ENCODE peak calls at places on chromosome 13, in seven cellular contexts. One of them, this sample, is unnamed.

GRCh38 chr13:23956106-23956505 is 58.8 kb upstream of the C1QTNF9B start:
- DNase-seq in activated T-helper 1 cell treated with Interleukin-2 at 50 U/mL for 16 hours: no peak
- DNase-seq in stimulated activated CD8-positive, alpha-beta memory T cell treated with anti-CD3 and anti-CD28 coated beads, Interleukin-12 subunit alpha, Interleukin-12 subunit beta, amount 100 ng/mL, for 4 hours: no peak
- DNase-seq in astrocyte of the spinal cord: peak
- DNase-seq in caudate nucleus: no peak
- DNase-seq in AG04450: no peak
- DNase-seq in memory B cell: no peak
- DNase-seq in this sample: peak

GRCh38 chr13:85261757-85262346 is 537.4 kb downstream of the SLITRK6 start:
- DNase-seq in activated T-helper 1 cell treated with Interleukin-2 at 50 U/mL for 16 hours: no peak
- DNase-seq in stimulated activated CD8-positive, alpha-beta memory T cell treated with anti-CD3 and anti-CD28 coated beads, Interleukin-12 subunit alpha, Interleukin-12 subunit beta, amount 100 ng/mL, for 4 hours: no peak
- DNase-seq in astrocyte of the spinal cord: peak
- DNase-seq in caudate nucleus: no peak
- DNase-seq in AG04450: no peak
- DNase-seq in memory B cell: no peak
- DNase-seq in this sample: no peak

GRCh38 chr13:50198508-50198907 is 183.3 kb downstream of the KCNRG start:
- DNase-seq in activated T-helper 1 cell treated with Interleukin-2 at 50 U/mL for 16 hours: no peak
- DNase-seq in stimulated activated CD8-positive, alpha-beta memory T cell treated with anti-CD3 and anti-CD28 coated beads, Interleukin-12 subunit alpha, Interleukin-12 subunit beta, amount 100 ng/mL, for 4 hours: no peak
- DNase-seq in astrocyte of the spinal cord: peak
- DNase-seq in caudate nucleus: no peak
- DNase-seq in AG04450: no peak
- DNase-seq in memory B cell: no peak
- DNase-seq in this sample: no peak

GRCh38 chr13:92488249-92488845 is 738.3 kb upstream of the GPC6 start:
- DNase-seq in activated T-helper 1 cell treated with Interleukin-2 at 50 U/mL for 16 hours: no peak
- DNase-seq in stimulated activated CD8-positive, alpha-beta memory T cell treated with anti-CD3 and anti-CD28 coated beads, Interleukin-12 subunit alpha, Interleukin-12 subunit beta, amount 100 ng/mL, for 4 hours: no peak
- DNase-seq in astrocyte of the spinal cord: no peak
- DNase-seq in caudate nucleus: no peak
- DNase-seq in AG04450: no peak
- DNase-seq in memory B cell: no peak
- DNase-seq in this sample: no peak

GRCh38 chr13:93450226-93450625 is 223.6 kb downstream of the GPC6 start:
- DNase-seq in activated T-helper 1 cell treated with Interleukin-2 at 50 U/mL for 16 hours: no peak
- DNase-seq in stimulated activated CD8-positive, alpha-beta memory T cell treated with anti-CD3 and anti-CD28 coated beads, Interleukin-12 subunit alpha, Interleukin-12 subunit beta, amount 100 ng/mL, for 4 hours: no peak
- DNase-seq in astrocyte of the spinal cord: peak
- DNase-seq in caudate nucleus: no peak
- DNase-seq in AG04450: peak
- DNase-seq in memory B cell: no peak
- DNase-seq in this sample: peak

GRCh38 chr13:52356327-52356726 is 49.6 kb downstream of the THSD1 start:
- DNase-seq in activated T-helper 1 cell treated with Interleukin-2 at 50 U/mL for 16 hours: no peak
- DNase-seq in stimulated activated CD8-positive, alpha-beta memory T cell treated with anti-CD3 and anti-CD28 coated beads, Interleukin-12 subunit alpha, Interleukin-12 subunit beta, amount 100 ng/mL, for 4 hours: no peak
- DNase-seq in astrocyte of the spinal cord: peak
- DNase-seq in caudate nucleus: no peak
- DNase-seq in AG04450: no peak
- DNase-seq in memory B cell: no peak
- DNase-seq in this sample: peak

GRCh38 chr13:30526612-30527217 is 61.0 kb upstream of the HMGB1 start:
- DNase-seq in activated T-helper 1 cell treated with Interleukin-2 at 50 U/mL for 16 hours: no peak
- DNase-seq in stimulated activated CD8-positive, alpha-beta memory T cell treated with anti-CD3 and anti-CD28 coated beads, Interleukin-12 subunit alpha, Interleukin-12 subunit beta, amount 100 ng/mL, for 4 hours: no peak
- DNase-seq in astrocyte of the spinal cord: peak
- DNase-seq in caudate nucleus: no peak
- DNase-seq in AG04450: no peak
- DNase-seq in memory B cell: no peak
- DNase-seq in this sample: no peak

GRCh38 chr13:112991611-112992010 is 22.6 kb downstream of the MCF2L start:
- DNase-seq in activated T-helper 1 cell treated with Interleukin-2 at 50 U/mL for 16 hours: no peak
- DNase-seq in stimulated activated CD8-positive, alpha-beta memory T cell treated with anti-CD3 and anti-CD28 coated beads, Interleukin-12 subunit alpha, Interleukin-12 subunit beta, amount 100 ng/mL, for 4 hours: no peak
- DNase-seq in astrocyte of the spinal cord: no peak
- DNase-seq in caudate nucleus: no peak
- DNase-seq in AG04450: no peak
- DNase-seq in memory B cell: no peak
- DNase-seq in this sample: no peak